ENCODE peak calls at places on chromosomes 12 and 14, in six cellular contexts. C, Q, V, Y, T and B are unnamed samples.

GRCh38 chr14:75715926-75716780 is 55.1 kb downstream of the TTLL5 start:
- DNase-seq in Y (no peak), T (no peak), Q (no peak), V (no peak), C (no peak), B (no peak)

GRCh38 chr12:14995583-14996425 is 23.0 kb downstream of the PDE6H start:
- DNase-seq in V (no peak), T (peak), Y (peak), Q (no peak), C (no peak), B (no peak)

GRCh38 chr12:69401940-69402339 is 42.4 kb downstream of the YEATS4 start:
- DNase-seq in T (no peak), Y (no peak), Q (no peak), C (no peak), V (no peak), B (no peak)

GRCh38 chr12:109069307-109070231 is 17.2 kb downstream of the USP30 start:
- DNase-seq in T (no peak), C (peak), Y (no peak), Q (no peak), V (no peak), B (no peak)

GRCh38 chr14:25904446-25904845 is 693.4 kb downstream of the NOVA1 start:
- DNase-seq in T (no peak), Q (no peak), C (no peak), V (no peak), Y (no peak), B (no peak)

GRCh38 chr12:65327207-65328076 is 49.0 kb downstream of the MSRB3 start:
- DNase-seq in T (no peak), Y (peak), C (no peak), V (no peak), Q (no peak), B (no peak)

GRCh38 chr12:108629824-108630476 is 3.7 kb downstream of the SELPLG start:
- DNase-seq in C (no peak), Q (peak), T (no peak), Y (no peak), V (peak), B (peak)

GRCh38 chr12:76757694-76758093 is 6.2 kb upstream of the ZDHHC17 start:
- DNase-seq in Y (no peak), V (no peak), Q (no peak), C (no peak), T (no peak), B (no peak)

GRCh38 chr12:70040141-70040540 is 203.1 kb upstream of the CNOT2 start:
- DNase-seq in T (no peak), C (no peak), Q (no peak), Y (no peak), V (no peak), B (no peak)

GRCh38 chr12:125861299-125862281 is 796.4 kb downstream of the AACS start:
- DNase-seq in Y (no peak), T (no peak), C (peak), V (no peak), Q (peak), B (no peak)

GRCh38 chr12:65891219-65891618 is 66.9 kb downstream of the HMGA2 start:
- DNase-seq in C (no peak), V (no peak), Y (peak), Q (no peak), T (no peak), B (no peak)

GRCh38 chr12:69719336-69720316 is 19.0 kb upstream of the RAB3IP start:
- DNase-seq in T (no peak), C (no peak), Q (no peak), Y (no peak), V (no peak), B (no peak)

GRCh38 chr14:68109132-68109531 is 289.6 kb downstream of the RAD51B start:
- DNase-seq in Q (no peak), T (no peak), Y (no peak), V (no peak), C (no peak), B (no peak)

GRCh38 chr14:105204206-105204930 is 23.3 kb upstream of the NUDT14 start:
- DNase-seq in C (peak), T (peak), V (no peak), Q (no peak), Y (no peak), B (no peak)

GRCh38 chr12:1810201-1810930 is 10.0 kb upstream of the LRTM2 start:
- DNase-seq in C (no peak), V (no peak), Q (no peak), T (no peak), Y (no peak), B (no peak)

GRCh38 chr14:25006961-25007795 is 42.8 kb downstream of the STXBP6 start:
- DNase-seq in C (no peak), Y (peak), Q (no peak), V (no peak), T (no peak), B (no peak)

GRCh38 chr14:69650948-69651369 is 39.6 kb downstream of the SUSD6 start:
- DNase-seq in C (no peak), Q (no peak), T (no peak), V (no peak), Y (no peak), B (no peak)

GRCh38 chr14:94051115-94051514 is 25.0 kb downstream of the OTUB2 start:
- DNase-seq in Y (peak), V (peak), Q (peak), C (peak), T (no peak), B (no peak)

GRCh38 chr12:43893670-43894069 is 57.8 kb downstream of the TMEM117 start:
- DNase-seq in Y (peak), C (no peak), T (no peak), V (no peak), Q (no peak), B (no peak)

GRCh38 chr12:114123108-114123507 is 157.0 kb upstream of the RBM19 start:
- DNase-seq in Y (no peak), T (no peak), V (no peak), Q (no peak), C (no peak), B (no peak)

GRCh38 chr12:118061876-118062791 is 1.2 kb upstream of the WSB2 start:
- DNase-seq in Q (peak), Y (no peak), C (peak), T (peak), V (peak), B (peak)

GRCh38 chr14:72023128-72024042 is 91.2 kb downstream of the RGS6 start:
- DNase-seq in T (no peak), C (no peak), Y (no peak), V (no peak), Q (no peak), B (no peak)

GRCh38 chr14:63853831-63854293 is 1.1 kb downstream of the SYNE2 start:
- DNase-seq in Y (no peak), Q (no peak), T (peak), V (peak), C (peak), B (peak)
- TF ChIP-seq CTCF in Y (no peak), Q (no peak), T (no peak), V (no peak), C (no peak), B (no peak)

GRCh38 chr12:8860165-8860961 is 37.9 kb downstream of the A2ML1 start:
- DNase-seq in Q (no peak), T (peak), V (peak), C (peak), Y (peak), B (peak)
- TF ChIP-seq CTCF in Q (peak), T (peak), V (peak), C (peak), Y (peak), B (peak)

DNA sequence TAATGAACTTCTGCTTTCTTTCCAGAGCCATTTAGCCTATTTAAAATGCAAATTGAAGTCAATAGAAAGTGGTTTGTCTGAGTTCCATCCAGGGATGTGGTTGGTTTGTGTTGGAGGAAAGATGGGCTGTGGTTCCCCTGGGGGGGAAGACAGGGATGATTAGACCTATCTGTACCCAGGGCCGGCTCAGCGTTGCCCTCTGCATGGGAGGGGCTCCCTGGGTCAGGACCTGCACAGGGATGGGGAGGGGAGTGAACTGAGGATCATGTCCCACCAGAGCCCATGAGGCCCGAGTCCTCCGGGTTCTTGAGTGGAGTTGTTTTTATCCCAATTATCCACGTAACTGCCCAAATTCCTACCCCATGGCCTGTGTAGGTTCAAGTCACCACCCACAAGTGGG is 76.9 kb upstream of the SFSWAP start:
- DNase-seq in C (no peak), Y (no peak), Q (no peak), V (no peak), T (no peak), B (no peak)
- TF ChIP-seq CTCF in C (no peak), Y (no peak), Q (no peak), V (no peak), T (no peak), B (no peak)

GRCh38 chr14:106508216-106508615 is 981.8 kb downstream of the TMEM121 start:
- DNase-seq in V (no peak), Y (no peak), T (no peak), Q (no peak), C (no peak), B (peak)
- TF ChIP-seq CTCF in V (no peak), Y (no peak), T (no peak), Q (no peak), C (no peak), B (peak)

DNA sequence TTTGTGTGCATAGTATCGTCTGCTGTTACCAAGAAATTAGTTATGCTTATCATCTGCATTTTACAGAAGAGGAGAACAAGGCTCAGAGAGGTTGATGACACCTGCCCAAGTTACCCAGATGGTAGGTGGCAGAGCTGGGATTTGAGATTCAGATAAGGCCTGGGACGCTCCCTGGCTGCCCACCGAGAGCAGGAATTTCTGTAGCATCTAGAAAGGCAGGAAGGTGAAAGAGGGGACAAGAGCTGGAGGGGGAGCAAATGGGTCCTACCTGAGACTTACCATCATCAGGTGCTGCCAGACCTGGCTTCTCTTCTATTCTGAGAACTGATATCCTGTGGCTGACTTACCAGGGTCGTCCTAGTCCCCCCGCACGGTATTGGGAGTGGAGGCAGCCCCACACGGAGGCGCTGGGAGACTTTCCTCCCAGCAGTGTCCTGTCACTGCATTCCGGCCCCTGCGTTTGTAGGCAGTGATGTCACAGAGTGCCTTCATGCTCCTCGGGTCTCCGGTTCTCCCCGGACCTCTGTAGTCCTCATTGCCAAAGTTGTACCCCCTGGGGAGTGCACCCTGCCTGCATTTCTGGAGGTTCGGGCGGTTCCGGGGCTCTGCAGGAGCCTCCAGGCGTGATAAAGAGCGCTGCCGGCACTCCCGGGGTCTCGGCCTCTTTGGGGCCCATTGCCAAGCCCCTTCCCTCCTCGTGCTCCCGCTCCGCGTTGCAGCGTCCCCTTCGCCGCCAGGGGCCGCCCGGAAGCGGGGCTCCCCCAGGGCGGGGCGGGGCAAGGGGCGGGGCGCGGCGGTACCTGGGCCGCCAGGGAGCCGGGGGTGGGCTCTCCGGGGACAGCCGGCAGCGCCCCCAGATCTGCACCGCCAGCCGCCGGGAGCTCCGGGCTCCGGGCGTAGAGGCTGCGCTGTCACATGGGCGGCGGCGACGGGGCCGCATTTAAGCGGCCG is at the start of gene CABP1:
- DNase-seq in Q (no peak), V (peak), T (peak), Y (no peak), C (peak), B (peak)
- TF ChIP-seq CTCF in Q (no peak), V (peak), T (peak), Y (peak), C (no peak), B (peak)

DNA sequence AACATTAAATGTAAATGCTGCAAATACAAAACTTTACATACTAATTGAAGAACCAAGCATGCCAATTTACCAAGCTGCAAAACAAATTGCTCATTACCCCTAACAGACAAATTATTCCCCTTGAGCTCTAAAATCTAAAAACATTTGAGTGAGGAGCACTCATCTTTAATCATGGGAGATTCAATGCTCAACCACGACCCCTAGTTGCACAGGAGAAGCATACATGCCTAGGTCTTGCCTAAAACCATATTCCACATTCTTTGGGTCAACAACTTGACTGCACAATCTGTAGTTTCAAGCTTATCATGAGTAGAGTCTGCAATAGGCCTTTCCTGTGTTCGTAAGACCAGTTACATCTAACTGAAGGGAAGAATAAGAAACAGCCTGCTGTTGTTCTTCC is 69.7 kb downstream of the MGAT4C start:
- DNase-seq in Y (no peak), T (no peak), V (no peak), C (no peak), Q (no peak), B (no peak)
- TF ChIP-seq CTCF in Y (no peak), T (no peak), V (no peak), C (no peak), Q (no peak), B (no peak)

GRCh38 chr12:82517027-82517426 is 158.7 kb downstream of the METTL25 start:
- DNase-seq in Q (no peak), C (no peak), T (no peak), Y (no peak), V (peak), B (no peak)
- TF ChIP-seq CTCF in Q (no peak), C (peak), T (no peak), Y (peak), V (peak), B (peak)

DNA sequence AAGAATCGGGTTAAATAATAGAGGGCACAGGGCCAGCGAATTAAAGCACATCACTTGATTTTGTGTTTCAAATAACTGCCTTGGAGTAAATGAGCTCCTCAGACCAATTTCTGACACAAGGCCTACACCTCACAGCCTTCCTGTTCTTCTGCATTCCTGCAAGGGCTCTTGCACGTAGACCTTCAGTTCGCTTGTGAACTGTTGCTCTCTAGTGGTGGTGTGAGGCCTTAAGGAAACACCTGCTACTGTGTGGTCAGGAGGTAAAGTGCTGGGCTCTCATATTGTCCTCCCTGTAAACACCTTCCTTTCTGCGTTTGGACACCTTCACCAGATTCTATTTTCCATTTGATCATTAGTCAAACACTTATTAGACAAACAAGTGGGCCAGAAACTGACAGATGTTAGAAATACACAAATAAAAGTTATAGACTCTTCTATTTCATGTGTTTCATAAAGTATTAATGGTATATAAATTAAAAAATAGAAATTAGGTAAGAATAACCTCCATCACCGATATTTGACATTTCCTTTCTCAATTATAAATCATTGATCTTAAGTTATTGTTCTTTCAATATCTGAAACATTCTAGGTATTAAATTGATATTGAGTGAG is 29.2 kb upstream of the KLRF1 start:
- DNase-seq in C (peak), V (peak), T (peak), Y (peak), Q (no peak), B (peak)
- TF ChIP-seq CTCF in C (peak), V (peak), T (peak), Y (peak), Q (no peak), B (peak)

DNA sequence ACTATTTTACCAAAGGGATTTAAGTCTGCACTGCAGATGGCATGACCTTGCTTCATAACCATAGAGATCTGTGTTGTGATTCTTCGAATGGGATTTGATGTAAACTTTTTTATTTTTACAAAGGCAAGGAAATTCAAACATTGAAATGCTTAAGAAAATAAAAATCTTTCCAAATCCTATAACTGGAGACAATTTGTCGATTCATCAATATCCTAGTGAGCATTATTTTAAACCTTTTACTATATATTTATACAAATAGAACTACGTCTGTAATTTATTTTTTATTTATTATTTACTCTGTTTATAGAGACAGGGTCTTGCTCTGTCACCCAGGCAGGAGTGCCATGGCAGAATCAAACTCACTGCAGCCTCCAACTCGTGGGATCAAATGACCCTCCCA is 14.3 kb upstream of the SCAF11 start:
- DNase-seq in C (no peak), Y (no peak), V (no peak), Q (no peak), T (no peak), B (no peak)
- TF ChIP-seq CTCF in C (no peak), Y (no peak), V (no peak), Q (no peak), T (no peak), B (no peak)

GRCh38 chr12:51372021-51372420 is 19.2 kb downstream of the GALNT6 start:
- DNase-seq in V (no peak), Y (peak), T (no peak), C (no peak), Q (no peak), B (no peak)
- TF ChIP-seq CTCF in V (no peak), Y (no peak), T (no peak), C (no peak), Q (no peak), B (no peak)